ENCODE peak calls at places on chromosomes 5 and 9, in four cellular contexts. L is MM.1S, C is mammary epithelial cell, F is kidney. A is an unnamed sample.

GRCh38 chr5:77316871-77317661 is 106.6 kb downstream of the PDE8B start:
- DNase-seq in F (no peak), C (no peak), L (no peak), A (peak; percentile 25)

GRCh38 chr5:80711938-80712337 is 57.2 kb upstream of the DHFR start:
- DNase-seq in L (no peak), C (peak; percentile 10), F (no peak), A (no peak)

GRCh38 chr5:103114440-103114839 is 5.5 kb downstream of the GIN1 start:
- DNase-seq in F (no peak), C (no peak), L (no peak), A (no peak)

GRCh38 chr5:56656816-56657740 is 158.3 kb upstream of the MAP3K1 start:
- DNase-seq in C (peak; percentile 40), F (no peak), L (no peak), A (peak; percentile 34)

GRCh38 chr9:90641868-90642558 is 611 bp downstream of the DIRAS2 start:
- DNase-seq in F (no peak), C (no peak), L (no peak), A (no peak)

GRCh38 chr5:3858524-3858923 is 262.9 kb downstream of the IRX1 start:
- DNase-seq in F (no peak), L (no peak), C (no peak), A (no peak)

GRCh38 chr5:139486201-139486600 is 3.6 kb upstream of the STING1 start:
- DNase-seq in C (no peak), L (no peak), F (no peak), A (no peak)

GRCh38 chr5:88660947-88661869 is 221.8 kb downstream of the MEF2C start:
- DNase-seq in C (peak; percentile 78), L (peak; percentile 96), F (peak; percentile 83), A (peak; percentile 75)

GRCh38 chr9:114803886-114804285 is 2.0 kb downstream of the TNFSF15 start:
- DNase-seq in C (no peak), L (no peak), F (no peak), A (peak; percentile 23)

GRCh38 chr5:67190443-67190842 is 6.2 kb downstream of the CD180 start:
- DNase-seq in L (no peak), F (no peak), C (no peak), A (no peak)

GRCh38 chr5:115100556-115100955 is 69.2 kb downstream of the TRIM36 start:
- DNase-seq in L (no peak), F (no peak), C (peak; percentile 37), A (peak; percentile 20)

GRCh38 chr5:104800440-104801048 is 1238.0 kb upstream of the NUDT12 start:
- DNase-seq in L (peak; percentile 42), C (peak; percentile 5), F (no peak), A (no peak)

GRCh38 chr5:59759600-59760357 is 133.7 kb downstream of the PDE4D start:
- DNase-seq in C (no peak), L (no peak), F (no peak), A (no peak)

GRCh38 chr9:36976371-36977030 is 57.6 kb downstream of the PAX5 start:
- DNase-seq in F (no peak), L (no peak), C (peak; percentile 82), A (no peak)

GRCh38 chr5:150180241-150181027 is 9.4 kb upstream of the SLC6A7 start:
- DNase-seq in C (no peak), F (peak; percentile 83), L (no peak), A (no peak)

GRCh38 chr5:150440948-150441812 is 8.4 kb downstream of the RPS14 start:
- DNase-seq in L (no peak), F (no peak), C (no peak), A (no peak)

GRCh38 chr9:72427801-72428200 is 62.8 kb upstream of the ZFAND5 start:
- DNase-seq in F (no peak), C (no peak), L (no peak), A (no peak)

GRCh38 chr5:28403846-28404245 is 1365.5 kb upstream of the CDH9 start:
- DNase-seq in F (no peak), C (peak; percentile 57), L (no peak), A (no peak)

GRCh38 chr9:120935383-120935857 is 8.8 kb upstream of the TRAF1 start:
- DNase-seq in L (peak; percentile 51), C (peak; percentile 99), F (peak; percentile 97), A (peak; percentile 96)

GRCh38 chr5:149380466-149381121 is 1.5 kb upstream of the IL17B start:
- DNase-seq in F (peak; percentile 95), C (no peak), L (no peak), A (no peak)

GRCh38 chr5:134451618-134452505 is 40.2 kb upstream of the CDKN2AIPNL start:
- DNase-seq in L (no peak), C (peak; percentile 70), F (no peak), A (peak; percentile 88)

GRCh38 chr5:178642351-178642909 is 15.6 kb upstream of the CLK4 start:
- DNase-seq in L (no peak), F (no peak), C (peak; percentile 98), A (peak; percentile 84)

GRCh38 chr5:135438712-135439111 is 8.4 kb downstream of the DCANP1 start:
- DNase-seq in L (no peak), F (no peak), C (no peak), A (no peak)

GRCh38 chr5:38925154-38925925 is 79.5 kb downstream of the OSMR start:
- DNase-seq in L (no peak), F (no peak), C (no peak), A (peak; percentile 83)

GRCh38 chr9:70868044-70868443 is 253.4 kb downstream of the TRPM3 start:
- DNase-seq in L (no peak), F (no peak), C (no peak), A (no peak)

GRCh38 chr5:107263387-107264003 is 407.2 kb downstream of the EFNA5 start:
- DNase-seq in C (no peak), F (no peak), L (peak; percentile 68), A (no peak)

GRCh38 chr5:31707294-31707693 is 68.4 kb downstream of the PDZD2 start:
- DNase-seq in F (no peak), L (no peak), C (no peak), A (no peak)

GRCh38 chr9:16180546-16180945 is 627.7 kb downstream of the CCDC171 start:
- DNase-seq in F (no peak), L (no peak), C (peak; percentile 52), A (no peak)

GRCh38 chr9:86854898-86855523 is 92.3 kb downstream of the GAS1 start:
- DNase-seq in C (peak; percentile 68), F (no peak), L (no peak), A (peak; percentile 85)

GRCh38 chr5:82396871-82397514 is 118.8 kb upstream of the RPS23 start:
- DNase-seq in L (no peak), C (peak; percentile 99), F (peak; percentile 94), A (peak; percentile 98)

GRCh38 chr5:122153230-122153629 is 23.9 kb downstream of the ZNF474 start:
- DNase-seq in F (no peak), C (peak; percentile 58), L (no peak), A (peak; percentile 61)

GRCh38 chr5:134413046-134413445 is 1.4 kb upstream of the CDKN2AIPNL start:
- DNase-seq in C (no peak), L (no peak), F (no peak), A (no peak)

GRCh38 chr5:171747061-171747859 is 38.4 kb upstream of the SMIM23 start:
- DNase-seq in L (no peak), F (no peak), C (peak; percentile 50), A (no peak)

GRCh38 chr5:32153723-32154122 is 20.4 kb downstream of the GOLPH3 start:
- DNase-seq in F (no peak), L (no peak), C (no peak), A (no peak)

GRCh38 chr9:35749515-35750255 is 598 bp downstream of the RGP1 start:
- DNase-seq in C (peak; percentile 41), L (peak; percentile 55), F (peak; percentile 88), A (peak; percentile 43)

GRCh38 chr9:110126986-110127864 is 80.7 kb downstream of the C9orf152 start:
- DNase-seq in F (peak; percentile 92), C (peak; percentile 43), L (no peak), A (no peak)

GRCh38 chr5:71939452-71939932 is 167.8 kb upstream of the MAP1B start:
- DNase-seq in F (no peak), L (no peak), C (no peak), A (no peak)

GRCh38 chr9:37953204-37953774 is 49.4 kb upstream of the SLC25A51 start:
- DNase-seq in L (no peak), F (peak; percentile 73), C (no peak), A (no peak)

DNA sequence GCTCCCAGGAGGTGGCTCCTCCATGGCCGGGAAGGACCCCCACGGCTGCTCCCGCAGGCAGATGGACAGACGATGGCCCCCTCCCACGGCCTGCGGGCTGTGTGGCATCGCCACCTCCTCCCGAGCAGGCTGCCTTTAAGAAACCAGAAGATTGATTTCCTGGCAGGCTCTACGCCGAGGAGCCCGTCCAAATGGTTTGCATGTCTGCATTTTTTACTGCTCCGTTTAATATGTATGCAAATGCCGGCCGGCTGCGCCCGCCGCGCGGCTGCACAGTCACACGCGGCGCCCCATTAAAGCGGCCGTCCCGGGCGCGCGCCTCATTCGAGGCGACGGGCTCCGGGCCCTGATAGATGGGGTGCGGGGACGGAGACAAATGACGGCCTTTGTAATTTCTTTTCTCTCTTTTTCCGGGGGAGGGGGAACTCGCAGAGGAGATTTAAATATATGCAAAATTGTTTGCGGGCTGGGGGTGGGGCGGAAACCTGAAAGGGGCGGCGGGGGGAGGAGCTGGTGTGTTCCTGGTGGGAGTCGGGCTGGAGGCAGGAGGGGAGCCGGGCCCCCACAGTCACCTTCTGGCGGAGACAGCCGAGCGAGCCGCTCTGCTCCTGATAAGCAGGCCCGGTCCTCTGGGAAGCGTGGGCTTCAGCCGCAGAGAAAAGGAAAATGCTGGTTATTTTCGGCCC is 158.7 kb upstream of the IER5L start:
- DNase-seq in L (peak; percentile 41), C (peak; percentile 19), F (peak; percentile 87), A (peak; percentile 77)
- H3K4me1 ChIP-seq in L (peaks cover 4% of the 10 kb centered on the region), C (peaks cover 44% of the 10 kb centered on the region), F (peaks cover 15% of the 10 kb centered on the region), A (peaks cover 67% of the 10 kb centered on the region)

GRCh38 chr5:180082633-180083420 is 11.3 kb upstream of the RNF130 start:
- DNase-seq in L (no peak), F (no peak), C (no peak), A (no peak)
- H3K9ac ChIP-seq in L (no peak overlapping the region), F (no peak overlapping the region), C (no peak overlapping the region), A (no peak overlapping the region)

DNA sequence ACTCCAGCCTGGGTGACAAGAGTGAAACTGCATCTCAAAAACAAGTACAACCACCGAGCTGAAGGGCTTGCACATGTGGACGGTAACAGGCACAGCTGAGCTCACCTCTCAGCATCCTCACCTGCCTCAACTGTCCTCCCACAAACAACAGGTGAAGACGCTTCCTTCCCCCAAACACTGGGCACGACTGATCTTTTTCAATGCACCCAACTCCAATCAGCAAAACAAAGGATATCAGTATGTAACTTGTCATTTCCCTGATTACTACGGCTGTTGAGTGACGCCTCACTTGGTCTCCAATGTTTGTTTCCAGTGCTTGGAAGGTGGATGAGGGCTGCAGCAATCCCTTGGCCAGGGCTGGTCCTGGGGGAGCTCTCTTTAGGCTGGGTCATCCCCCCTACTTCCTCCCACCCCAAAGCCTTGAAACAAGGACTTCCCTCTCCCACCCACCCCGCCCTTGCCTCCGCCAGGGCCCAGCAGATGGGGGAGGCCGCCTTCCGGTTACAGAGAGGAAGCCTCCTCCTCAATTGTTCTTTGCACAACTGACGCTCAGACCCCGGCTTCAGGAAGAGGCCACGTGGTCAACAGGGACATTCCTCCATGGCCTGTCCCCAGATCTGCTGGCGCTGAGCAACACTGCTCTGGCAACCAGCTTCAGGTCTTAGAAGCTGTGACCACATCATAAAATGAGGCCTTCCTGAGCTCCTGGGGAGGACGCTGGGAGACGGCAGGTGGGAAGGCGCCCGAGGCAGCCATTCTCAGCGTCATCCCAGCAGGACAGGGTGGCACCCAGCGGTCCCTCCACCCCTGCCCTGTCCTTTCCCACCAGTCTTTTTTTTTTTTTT is 5.9 kb downstream of the FAM78A start:
- DNase-seq in C (no peak), F (peak; percentile 45), L (no peak), A (no peak)
- H3K4me1 ChIP-seq in C (no peaks in the 10 kb centered on the region), F (no peaks in the 10 kb centered on the region), L (peaks cover 40% of the 10 kb centered on the region), A (peaks cover 4% of the 10 kb centered on the region)

GRCh38 chr5:126805108-126805507 is 28.2 kb downstream of the LMNB1 start:
- DNase-seq in F (no peak), L (no peak), C (peak; percentile 27), A (peak; percentile 79)
- H3K9ac ChIP-seq in F (no peak overlapping the region), L (no peak overlapping the region), C (no peak overlapping the region), A (no peak overlapping the region)

A was measured in adipocyte.